ENCODE peak calls at places on chromosomes 4 and X, in nine cellular contexts. One of them, this sample, is unnamed.

GRCh38 chr4:187942968-187943367 is 52.6 kb upstream of the ZFP42 start:
- DNase-seq in IMR-90: no peak
- DNase-seq in uterus: no peak
- DNase-seq in tibial artery: no peak
- DNase-seq in left lung: no peak
- DNase-seq in heart right ventricle: no peak
- DNase-seq in HFF-Myc: no peak
- DNase-seq in cardiac fibroblast: no peak
- DNase-seq in mesothelial cell of epicardium: no peak
- DNase-seq in this sample: no peak

GRCh38 chrX:12973561-12974216 is 1.2 kb upstream of the TMSB4X start:
- DNase-seq in IMR-90: no peak
- DNase-seq in uterus: no peak
- DNase-seq in tibial artery: no peak
- DNase-seq in left lung: no peak
- DNase-seq in heart right ventricle: no peak
- DNase-seq in HFF-Myc: no peak
- DNase-seq in cardiac fibroblast: no peak
- DNase-seq in mesothelial cell of epicardium: no peak
- DNase-seq in this sample: no peak

GRCh38 chr4:42855779-42856178 is 36.7 kb upstream of the GRXCR1 start:
- DNase-seq in IMR-90: no peak
- DNase-seq in uterus: no peak
- DNase-seq in tibial artery: no peak
- DNase-seq in left lung: no peak
- DNase-seq in heart right ventricle: no peak
- DNase-seq in HFF-Myc: no peak
- DNase-seq in cardiac fibroblast: no peak
- DNase-seq in mesothelial cell of epicardium: no peak
- DNase-seq in this sample: no peak

GRCh38 chr4:121370729-121371325 is 10.0 kb downstream of the QRFPR start:
- DNase-seq in IMR-90: peak; percentile 33
- DNase-seq in uterus: no peak
- DNase-seq in tibial artery: peak; percentile 66
- DNase-seq in left lung: no peak
- DNase-seq in heart right ventricle: no peak
- DNase-seq in HFF-Myc: no peak
- DNase-seq in cardiac fibroblast: peak; percentile 64
- DNase-seq in mesothelial cell of epicardium: no peak
- DNase-seq in this sample: no peak

GRCh38 chrX:124338733-124339514 is 6.5 kb downstream of the TEX13D start:
- DNase-seq in IMR-90: no peak
- DNase-seq in uterus: no peak
- DNase-seq in tibial artery: no peak
- DNase-seq in left lung: no peak
- DNase-seq in heart right ventricle: no peak
- DNase-seq in HFF-Myc: no peak
- DNase-seq in cardiac fibroblast: no peak
- DNase-seq in mesothelial cell of epicardium: no peak
- DNase-seq in this sample: no peak

GRCh38 chrX:9670136-9670905 is 95.3 kb downstream of the GPR143 start:
- DNase-seq in IMR-90: peak; percentile 66
- DNase-seq in uterus: no peak
- DNase-seq in tibial artery: no peak
- DNase-seq in left lung: no peak
- DNase-seq in heart right ventricle: no peak
- DNase-seq in HFF-Myc: no peak
- DNase-seq in cardiac fibroblast: peak; percentile 61
- DNase-seq in mesothelial cell of epicardium: no peak
- DNase-seq in this sample: no peak

GRCh38 chrX:85391879-85392238 is 12.4 kb upstream of the POF1B start:
- DNase-seq in IMR-90: no peak
- DNase-seq in uterus: no peak
- DNase-seq in tibial artery: no peak
- DNase-seq in left lung: no peak
- DNase-seq in heart right ventricle: no peak
- DNase-seq in HFF-Myc: no peak
- DNase-seq in cardiac fibroblast: no peak
- DNase-seq in mesothelial cell of epicardium: no peak
- DNase-seq in this sample: no peak

GRCh38 chr4:52001616-52002015 is 18.5 kb downstream of the LRRC66 start:
- DNase-seq in IMR-90: peak; percentile 40
- DNase-seq in uterus: no peak
- DNase-seq in tibial artery: no peak
- DNase-seq in left lung: no peak
- DNase-seq in heart right ventricle: no peak
- DNase-seq in HFF-Myc: no peak
- DNase-seq in cardiac fibroblast: peak; percentile 9
- DNase-seq in mesothelial cell of epicardium: no peak
- DNase-seq in this sample: no peak

DNA sequence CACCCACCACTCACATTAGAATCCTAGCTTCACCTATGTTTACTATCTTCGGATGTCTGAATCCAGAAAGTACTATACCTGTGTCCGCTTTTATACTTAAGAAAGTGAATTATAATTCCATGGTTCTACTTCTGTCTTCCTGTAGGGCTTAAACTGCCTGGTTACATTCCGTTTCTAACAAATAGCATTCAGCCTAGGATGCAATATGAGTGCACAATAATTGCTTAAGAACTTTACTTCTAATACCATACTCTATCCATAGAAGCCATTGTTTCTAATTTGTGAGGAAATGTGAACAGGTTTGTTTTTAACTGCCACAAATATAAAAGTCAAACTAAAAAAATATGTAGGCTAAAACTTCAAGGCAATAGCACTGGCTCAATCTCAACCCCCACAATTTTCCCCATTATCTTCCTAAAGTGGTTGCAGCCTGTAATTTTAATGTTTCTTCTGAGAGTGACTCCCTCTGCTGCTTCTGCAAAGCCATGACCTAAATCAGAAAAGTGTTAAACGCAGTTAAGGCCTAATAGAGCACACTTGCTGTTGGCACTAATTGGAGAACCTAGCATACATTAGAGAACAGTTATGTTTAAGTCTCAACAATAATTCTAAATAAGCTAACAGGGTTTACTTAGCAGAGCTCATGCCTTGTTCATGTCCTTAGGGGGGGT is 4.2 kb downstream of the UNC5C start:
- DNase-seq in IMR-90: no peak
- DNase-seq in uterus: no peak
- DNase-seq in tibial artery: no peak
- DNase-seq in left lung: no peak
- DNase-seq in heart right ventricle: no peak
- DNase-seq in HFF-Myc: no peak
- DNase-seq in cardiac fibroblast: peak; percentile 45
- DNase-seq in mesothelial cell of epicardium: no peak
- DNase-seq in this sample: no peak
- TF ChIP-seq CTCF in IMR-90: no peak
- TF ChIP-seq CTCF in uterus: no peak
- TF ChIP-seq CTCF in tibial artery: peak; percentile 7
- TF ChIP-seq CTCF in left lung: no peak
- TF ChIP-seq CTCF in heart right ventricle: peak; percentile 14
- TF ChIP-seq CTCF in HFF-Myc: no peak
- TF ChIP-seq CTCF in cardiac fibroblast: peak; percentile 33
- TF ChIP-seq CTCF in mesothelial cell of epicardium: no peak
- TF ChIP-seq CTCF in this sample: peak; percentile 42

DNA sequence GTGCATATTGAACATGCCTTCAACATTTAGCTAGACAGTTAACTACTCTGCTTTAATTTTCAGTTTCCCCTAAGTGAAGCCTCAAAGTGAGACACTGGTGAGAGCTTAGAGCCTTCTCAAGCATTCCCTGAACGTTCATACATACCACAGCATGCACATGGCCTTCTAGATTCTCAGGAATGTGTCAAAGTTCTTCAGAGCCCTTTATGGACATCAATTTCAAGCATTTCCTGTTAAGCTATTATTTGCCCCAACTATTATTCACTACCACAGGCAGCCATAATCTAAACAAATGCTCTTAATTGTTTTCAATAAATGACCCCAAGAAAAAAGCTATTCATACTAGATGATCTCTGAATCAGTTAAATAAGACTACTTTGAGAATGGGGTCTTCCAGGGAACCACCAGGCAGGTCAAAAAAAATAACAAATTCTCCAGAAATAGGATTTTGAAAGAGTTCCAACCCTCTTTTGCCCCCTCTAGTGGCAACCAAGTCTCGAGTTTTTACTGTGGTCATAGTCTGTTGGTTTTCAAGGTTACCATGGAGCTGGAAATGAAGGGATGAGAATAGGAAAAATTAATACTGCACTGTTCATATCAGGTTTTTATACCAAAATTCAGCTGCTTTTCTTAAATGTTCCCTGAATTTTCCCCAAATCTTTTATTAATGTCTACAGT is 235.4 kb downstream of the RAB28 start:
- DNase-seq in IMR-90: peak; percentile 6
- DNase-seq in uterus: no peak
- DNase-seq in tibial artery: no peak
- DNase-seq in left lung: no peak
- DNase-seq in heart right ventricle: no peak
- DNase-seq in HFF-Myc: no peak
- DNase-seq in cardiac fibroblast: peak; percentile 4
- DNase-seq in mesothelial cell of epicardium: no peak
- DNase-seq in this sample: no peak
- TF ChIP-seq CTCF in IMR-90: no peak
- TF ChIP-seq CTCF in uterus: no peak
- TF ChIP-seq CTCF in tibial artery: no peak
- TF ChIP-seq CTCF in left lung: no peak
- TF ChIP-seq CTCF in heart right ventricle: peak; percentile 30
- TF ChIP-seq CTCF in HFF-Myc: peak; percentile 48
- TF ChIP-seq CTCF in cardiac fibroblast: peak; percentile 28
- TF ChIP-seq CTCF in mesothelial cell of epicardium: peak; percentile 36
- TF ChIP-seq CTCF in this sample: peak; percentile 41

GRCh38 chr4:2436761-2437474 is 18.2 kb downstream of the CFAP99 start:
- DNase-seq in IMR-90: no peak
- DNase-seq in uterus: no peak
- DNase-seq in tibial artery: no peak
- DNase-seq in left lung: no peak
- DNase-seq in heart right ventricle: no peak
- DNase-seq in HFF-Myc: no peak
- DNase-seq in cardiac fibroblast: no peak
- DNase-seq in mesothelial cell of epicardium: no peak
- DNase-seq in this sample: no peak

GRCh38 chr4:2434420-2434819 is 15.7 kb downstream of the CFAP99 start:
- DNase-seq in IMR-90: no peak
- DNase-seq in uterus: no peak
- DNase-seq in tibial artery: no peak
- DNase-seq in left lung: no peak
- DNase-seq in heart right ventricle: no peak
- DNase-seq in HFF-Myc: no peak
- DNase-seq in cardiac fibroblast: no peak
- DNase-seq in mesothelial cell of epicardium: no peak
- DNase-seq in this sample: no peak

GRCh38 chr4:2437475-2438215 is 18.9 kb downstream of the CFAP99 start:
- DNase-seq in IMR-90: no peak
- DNase-seq in uterus: no peak
- DNase-seq in tibial artery: no peak
- DNase-seq in left lung: no peak
- DNase-seq in heart right ventricle: no peak
- DNase-seq in HFF-Myc: no peak
- DNase-seq in cardiac fibroblast: no peak
- DNase-seq in mesothelial cell of epicardium: no peak
- DNase-seq in this sample: no peak

GRCh38 chr4:2433609-2434350 is 15.0 kb downstream of the CFAP99 start:
- DNase-seq in IMR-90: no peak
- DNase-seq in uterus: no peak
- DNase-seq in tibial artery: no peak
- DNase-seq in left lung: no peak
- DNase-seq in heart right ventricle: no peak
- DNase-seq in HFF-Myc: no peak
- DNase-seq in cardiac fibroblast: no peak
- DNase-seq in mesothelial cell of epicardium: no peak
- DNase-seq in this sample: no peak

DNA sequence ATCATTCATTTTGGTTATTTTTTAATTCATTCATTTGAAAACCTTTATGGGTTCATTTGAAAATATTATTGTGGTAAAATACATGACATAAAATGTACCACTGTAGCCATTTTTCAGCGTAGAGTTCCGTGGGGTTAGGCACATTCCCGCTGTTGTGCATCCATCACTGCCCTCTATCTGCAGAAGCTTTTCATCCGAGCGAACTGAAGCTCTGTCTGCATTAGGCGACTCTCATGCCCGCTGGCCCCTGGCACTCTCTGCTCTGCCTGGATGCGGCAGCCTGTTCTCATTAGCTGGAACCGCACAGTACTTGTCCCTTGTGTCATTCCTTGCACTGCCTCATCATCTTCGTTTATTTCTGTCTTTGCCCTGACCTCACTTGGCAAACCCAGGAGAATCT is 17.5 kb downstream of the CFAP99 start:
- DNase-seq in IMR-90: no peak
- DNase-seq in uterus: no peak
- DNase-seq in tibial artery: no peak
- DNase-seq in left lung: no peak
- DNase-seq in heart right ventricle: no peak
- DNase-seq in HFF-Myc: no peak
- DNase-seq in cardiac fibroblast: no peak
- DNase-seq in mesothelial cell of epicardium: no peak
- DNase-seq in this sample: no peak
- TF ChIP-seq CTCF in IMR-90: no peak
- TF ChIP-seq CTCF in uterus: no peak
- TF ChIP-seq CTCF in tibial artery: no peak
- TF ChIP-seq CTCF in left lung: no peak
- TF ChIP-seq CTCF in heart right ventricle: peak; percentile 9
- TF ChIP-seq CTCF in HFF-Myc: peak; percentile 25
- TF ChIP-seq CTCF in cardiac fibroblast: no peak
- TF ChIP-seq CTCF in mesothelial cell of epicardium: no peak
- TF ChIP-seq CTCF in this sample: peak; percentile 36

GRCh38 chrX:47563801-47564315 is 2.9 kb downstream of the ARAF start:
- DNase-seq in IMR-90: peak; percentile 76
- DNase-seq in uterus: no peak
- DNase-seq in tibial artery: no peak
- DNase-seq in left lung: no peak
- DNase-seq in heart right ventricle: no peak
- DNase-seq in HFF-Myc: no peak
- DNase-seq in cardiac fibroblast: no peak
- DNase-seq in mesothelial cell of epicardium: no peak
- DNase-seq in this sample: no peak

GRCh38 chrX:47561653-47562151 is 697 bp downstream of the ARAF start:
- DNase-seq in IMR-90: no peak
- DNase-seq in uterus: no peak
- DNase-seq in tibial artery: no peak
- DNase-seq in left lung: no peak
- DNase-seq in heart right ventricle: no peak
- DNase-seq in HFF-Myc: no peak
- DNase-seq in cardiac fibroblast: no peak
- DNase-seq in mesothelial cell of epicardium: no peak
- DNase-seq in this sample: no peak

GRCh38 chrX:47560831-47561652 is at the start of gene ARAF:
- DNase-seq in IMR-90: peak; percentile 99
- DNase-seq in uterus: peak; percentile 96
- DNase-seq in tibial artery: peak; percentile 97
- DNase-seq in left lung: peak; percentile 98
- DNase-seq in heart right ventricle: peak; percentile 92
- DNase-seq in HFF-Myc: peak; percentile 96
- DNase-seq in cardiac fibroblast: peak; percentile 100
- DNase-seq in mesothelial cell of epicardium: peak; percentile 86
- DNase-seq in this sample: peak; percentile 98

GRCh38 chrX:47564438-47565085 is 3.6 kb downstream of the ARAF start:
- DNase-seq in IMR-90: no peak
- DNase-seq in uterus: no peak
- DNase-seq in tibial artery: no peak
- DNase-seq in left lung: no peak
- DNase-seq in heart right ventricle: no peak
- DNase-seq in HFF-Myc: no peak
- DNase-seq in cardiac fibroblast: no peak
- DNase-seq in mesothelial cell of epicardium: no peak
- DNase-seq in this sample: no peak

DNA sequence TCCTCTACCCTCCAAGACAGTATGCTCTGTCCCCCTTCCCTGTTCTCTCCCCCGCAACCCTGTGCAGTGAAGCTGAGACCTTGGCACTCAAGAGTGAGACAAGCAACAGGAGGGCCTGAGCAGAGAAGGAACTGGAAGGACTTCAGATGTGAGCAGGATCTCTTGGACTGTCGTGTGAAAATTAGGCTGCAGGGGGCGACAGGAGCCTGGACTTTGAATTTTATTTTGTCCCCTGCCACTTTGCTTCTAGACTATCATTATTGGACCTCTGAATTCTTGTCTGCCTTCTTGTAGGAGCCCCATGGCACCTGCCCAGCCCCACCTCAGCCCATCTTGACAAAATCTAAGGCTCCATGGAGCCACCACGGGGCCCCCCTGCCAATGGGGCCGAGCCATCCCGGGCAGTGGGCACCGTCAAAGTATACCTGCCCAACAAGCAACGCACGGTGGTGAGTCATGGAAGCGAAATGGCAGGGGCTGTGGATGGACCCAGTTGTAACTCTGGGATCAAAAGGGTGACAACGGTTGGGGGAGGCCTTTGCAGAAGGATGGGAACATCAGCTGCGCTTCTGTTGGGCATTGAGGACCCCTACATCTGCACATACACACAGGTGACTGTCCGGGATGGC is 1.7 kb downstream of the ARAF start:
- DNase-seq in IMR-90: no peak
- DNase-seq in uterus: no peak
- DNase-seq in tibial artery: no peak
- DNase-seq in left lung: no peak
- DNase-seq in heart right ventricle: no peak
- DNase-seq in HFF-Myc: no peak
- DNase-seq in cardiac fibroblast: peak; percentile 60
- DNase-seq in mesothelial cell of epicardium: no peak
- DNase-seq in this sample: no peak
- TF ChIP-seq CTCF in IMR-90: peak; percentile 53
- TF ChIP-seq CTCF in uterus: no peak
- TF ChIP-seq CTCF in tibial artery: peak; percentile 24
- TF ChIP-seq CTCF in left lung: no peak
- TF ChIP-seq CTCF in heart right ventricle: peak; percentile 36
- TF ChIP-seq CTCF in HFF-Myc: peak; percentile 30
- TF ChIP-seq CTCF in cardiac fibroblast: peak; percentile 30
- TF ChIP-seq CTCF in mesothelial cell of epicardium: no peak
- TF ChIP-seq CTCF in this sample: peak; percentile 47